ENCODE peak calls at places on chromosomes 7 and 10, in eight cellular contexts. W is activated naive CD8-positive, alpha-beta T cell treated with anti-CD3 and anti-CD28 coated beads, Interleukin-2, amount 50 U/mL, for 24 hours; T is pulmonary artery endothelial cell; H is HS-5; V is colonic mucosa; I is Karpas-422; K is omental fat pad; A is T follicular helper cell. F is an unnamed sample.
A peak's percentile ranks its signal among the peaks of the same experiment; 100 is the strongest.

GRCh38 chr10:130191380-130191779 is 55.2 kb downstream of the GLRX3 start:
- DNase-seq in W (no peak), T (no peak), H (no peak), V (no peak), I (no peak), K (no peak), A (no peak), F (no peak)

GRCh38 chr10:101217450-101218281 is 11.6 kb downstream of the LBX1 start:
- DNase-seq in W (no peak), T (no peak), H (no peak), V (no peak), I (no peak), K (no peak), A (no peak), F (peak; percentile 61)

GRCh38 chr7:8068892-8069686 is 100.5 kb downstream of the GLCCI1 start:
- DNase-seq in W (no peak), T (no peak), H (no peak), V (no peak), I (no peak), K (no peak), A (no peak), F (no peak)

GRCh38 chr7:140397784-140398750 is at the start of gene SLC37A3:
- DNase-seq in W (peak; percentile 92), T (peak; percentile 22), H (no peak), V (peak; percentile 93), I (peak; percentile 90), K (peak; percentile 70), A (peak; percentile 80), F (peak; percentile 86)

GRCh38 chr7:28615091-28615490 is 202.8 kb downstream of the CREB5 start:
- DNase-seq in W (no peak), T (no peak), H (no peak), V (no peak), I (peak; percentile 44), K (no peak), A (no peak), F (no peak)

GRCh38 chr10:28256776-28257175 is 46.1 kb downstream of the MPP7 start:
- DNase-seq in W (no peak), T (no peak), H (no peak), V (no peak), I (no peak), K (no peak), A (no peak), F (no peak)

GRCh38 chr10:108453166-108453565 is 1288.7 kb upstream of the SORCS1 start:
- DNase-seq in W (no peak), T (no peak), H (no peak), V (no peak), I (no peak), K (no peak), A (no peak), F (no peak)

GRCh38 chr10:9911488-9911887 is 1106.2 kb upstream of the CELF2 start:
- DNase-seq in W (no peak), T (no peak), H (no peak), V (no peak), I (no peak), K (no peak), A (no peak), F (peak; percentile 6)

GRCh38 chr7:65239707-65240352 is 133.8 kb upstream of the ZNF92 start:
- DNase-seq in W (no peak), T (no peak), H (no peak), V (peak; percentile 30), I (no peak), K (no peak), A (no peak), F (peak; percentile 72)

GRCh38 chr10:104881740-104882139 is 240.7 kb downstream of the SORCS3 start:
- DNase-seq in W (no peak), T (no peak), H (no peak), V (no peak), I (no peak), K (no peak), A (no peak), F (no peak)

GRCh38 chr10:42953684-42954674 is 122.9 kb upstream of the RET start:
- DNase-seq in W (no peak), T (no peak), H (no peak), V (peak; percentile 12), I (no peak), K (peak; percentile 8), A (no peak), F (no peak)

GRCh38 chr7:148921806-148922205 is 37.7 kb upstream of the EZH2 start:
- DNase-seq in W (no peak), T (no peak), H (no peak), V (peak; percentile 36), I (no peak), K (no peak), A (no peak), F (no peak)

GRCh38 chr10:50853557-50853956 is 31.9 kb downstream of the A1CF start:
- DNase-seq in W (no peak), T (no peak), H (no peak), V (no peak), I (no peak), K (no peak), A (no peak), F (no peak)

GRCh38 chr7:87628780-87629569 is 777 bp downstream of the RUNDC3B start:
- DNase-seq in W (peak; percentile 14), T (no peak), H (no peak), V (peak; percentile 67), I (no peak), K (no peak), A (peak; percentile 1), F (no peak)

GRCh38 chr7:75966209-75966961 is 28.0 kb downstream of the TMEM120A start:
- DNase-seq in W (no peak), T (no peak), H (no peak), V (peak; percentile 42), I (no peak), K (no peak), A (no peak), F (no peak)

GRCh38 chr7:55188590-55189446 is 170.0 kb downstream of the EGFR start:
- DNase-seq in W (no peak), T (no peak), H (no peak), V (peak; percentile 55), I (no peak), K (no peak), A (no peak), F (no peak)

GRCh38 chr10:114573330-114574045 is 84.6 kb downstream of the ABLIM1 start:
- DNase-seq in W (no peak), T (no peak), H (no peak), V (no peak), I (no peak), K (no peak), A (no peak), F (no peak)

GRCh38 chr7:23462846-23463245 is 7.4 kb downstream of the IGF2BP3 start:
- DNase-seq in W (no peak), T (peak; percentile 27), H (no peak), V (no peak), I (no peak), K (no peak), A (no peak), F (peak; percentile 57)

GRCh38 chr10:126073606-126074005 is 177.2 kb downstream of the FANK1 start:
- DNase-seq in W (no peak), T (no peak), H (no peak), V (no peak), I (no peak), K (no peak), A (no peak), F (no peak)

GRCh38 chr10:122033224-122033926 is 44.4 kb downstream of the TACC2 start:
- DNase-seq in W (no peak), T (no peak), H (no peak), V (peak; percentile 83), I (no peak), K (no peak), A (no peak), F (peak; percentile 35)

F was measured in T47D.